ENCODE peak calls at places on chromosomes 5 and 9, in four cellular contexts. B is PC-3, Z is neural progenitor cell, I is hepatocyte. T is an unnamed sample.

GRCh38 chr5:12204761-12205160 is 300.5 kb upstream of the CTNND2 start:
- DNase-seq in B (no peak), I (no peak), Z (no peak), T (no peak)

GRCh38 chr5:147234825-147235635 is at the start of gene STK32A:
- DNase-seq in Z (peak), I (peak), B (peak), T (no peak)

GRCh38 chr5:91312698-91313097 is 70.4 kb downstream of the ARRDC3 start:
- DNase-seq in I (no peak), Z (no peak), B (no peak), T (no peak)

GRCh38 chr9:79559501-79560181 is 12.1 kb upstream of the TLE4 start:
- DNase-seq in Z (no peak), B (no peak), I (no peak), T (no peak)

GRCh38 chr9:68872026-68872501 is 141.8 kb downstream of the PRKACG start:
- DNase-seq in B (no peak), I (no peak), Z (peak), T (no peak)

GRCh38 chr5:37837101-37838032 is 2.5 kb downstream of the GDNF start:
- DNase-seq in I (peak), Z (peak), B (peak), T (peak)

GRCh38 chr9:92140754-92141143 is 25.5 kb upstream of the SPTLC1 start:
- DNase-seq in B (no peak), I (no peak), Z (no peak), T (no peak)

GRCh38 chr9:135224286-135224871 is 136.9 kb downstream of the OLFM1 start:
- DNase-seq in I (no peak), B (no peak), Z (no peak), T (no peak)

GRCh38 chr9:124297553-124297905 is 39.8 kb downstream of the NEK6 start:
- DNase-seq in Z (peak), B (peak), I (peak), T (no peak)

GRCh38 chr9:14203366-14204056 is 110.4 kb downstream of the NFIB start:
- DNase-seq in I (peak), B (no peak), Z (no peak), T (no peak)

GRCh38 chr5:56088967-56089829 is 94.4 kb upstream of the IL6ST start:
- DNase-seq in Z (no peak), B (peak), I (peak), T (no peak)

GRCh38 chr5:112951124-112951702 is 25.4 kb upstream of the DCP2 start:
- DNase-seq in Z (no peak), I (no peak), B (no peak), T (no peak)

GRCh38 chr9:75960561-75960960 is 70.1 kb downstream of the PCSK5 start:
- DNase-seq in B (no peak), Z (no peak), I (no peak), T (no peak)

GRCh38 chr5:41763096-41763495 is 107.1 kb downstream of the OXCT1 start:
- DNase-seq in Z (no peak), B (peak), I (no peak), T (no peak)

GRCh38 chr9:136482046-136482792 is 621 bp downstream of the SEC16A start:
- DNase-seq in I (peak), B (peak), Z (peak), T (peak)

GRCh38 chr9:130137870-130138653 is 34.1 kb upstream of the NCS1 start:
- DNase-seq in B (no peak), I (peak), Z (peak), T (no peak)

GRCh38 chr9:124411514-124412227 is 3.6 kb downstream of the PSMB7 start:
- DNase-seq in I (no peak), B (peak), Z (no peak), T (no peak)

GRCh38 chr9:123524866-123525265 is 168.9 kb downstream of the CRB2 start:
- DNase-seq in Z (no peak), I (no peak), B (no peak), T (no peak)

DNA sequence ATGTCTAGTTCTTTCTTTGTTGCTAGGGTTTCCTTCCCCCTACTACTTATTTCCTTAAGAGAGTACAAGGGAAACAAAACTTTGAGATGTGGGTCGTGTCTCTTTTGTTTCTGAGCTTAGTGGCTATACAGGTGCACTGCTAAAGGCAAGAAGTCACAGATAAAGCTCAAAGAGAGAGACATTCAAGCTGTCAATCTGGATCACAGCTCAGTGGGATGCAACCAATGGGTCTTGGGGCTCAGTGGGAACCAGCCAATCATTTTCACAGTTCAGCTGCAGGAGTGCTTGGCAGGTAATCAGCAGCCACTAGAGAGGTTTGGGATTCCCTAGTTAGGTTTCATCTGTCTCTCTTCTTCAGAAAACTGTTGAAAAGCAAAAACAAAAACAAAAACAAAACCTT is 135.4 kb upstream of the SGCD start:
- DNase-seq in B (no peak), Z (peak), I (no peak), T (no peak)
- TF ChIP-seq EZH2phosphoT487 in B (no peak), Z (no peak), I (no peak), T (no peak)

DNA sequence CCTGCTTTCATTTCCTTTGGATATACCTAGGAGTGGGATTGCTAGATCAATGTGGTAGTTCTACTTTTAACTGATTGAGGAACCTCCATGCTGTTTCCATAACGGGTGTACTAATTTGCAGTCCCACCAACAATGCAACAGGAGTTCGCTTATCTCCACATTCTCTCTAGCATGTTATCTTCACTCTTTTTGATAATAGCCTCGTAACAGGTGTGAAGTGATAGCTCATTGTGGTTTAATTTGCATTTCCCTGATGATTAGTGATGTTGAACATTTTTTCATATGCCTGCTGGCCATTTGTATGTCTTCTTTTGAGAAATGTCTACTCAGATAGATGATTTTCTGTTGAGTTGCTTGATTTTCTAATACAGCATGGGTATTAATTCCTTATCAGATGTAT is 142.2 kb downstream of the ZNF462 start:
- DNase-seq in B (no peak), Z (no peak), I (no peak), T (no peak)
- H3K4me3 ChIP-seq in B (no peak), Z (no peak), I (no peak), T (no peak)

DNA sequence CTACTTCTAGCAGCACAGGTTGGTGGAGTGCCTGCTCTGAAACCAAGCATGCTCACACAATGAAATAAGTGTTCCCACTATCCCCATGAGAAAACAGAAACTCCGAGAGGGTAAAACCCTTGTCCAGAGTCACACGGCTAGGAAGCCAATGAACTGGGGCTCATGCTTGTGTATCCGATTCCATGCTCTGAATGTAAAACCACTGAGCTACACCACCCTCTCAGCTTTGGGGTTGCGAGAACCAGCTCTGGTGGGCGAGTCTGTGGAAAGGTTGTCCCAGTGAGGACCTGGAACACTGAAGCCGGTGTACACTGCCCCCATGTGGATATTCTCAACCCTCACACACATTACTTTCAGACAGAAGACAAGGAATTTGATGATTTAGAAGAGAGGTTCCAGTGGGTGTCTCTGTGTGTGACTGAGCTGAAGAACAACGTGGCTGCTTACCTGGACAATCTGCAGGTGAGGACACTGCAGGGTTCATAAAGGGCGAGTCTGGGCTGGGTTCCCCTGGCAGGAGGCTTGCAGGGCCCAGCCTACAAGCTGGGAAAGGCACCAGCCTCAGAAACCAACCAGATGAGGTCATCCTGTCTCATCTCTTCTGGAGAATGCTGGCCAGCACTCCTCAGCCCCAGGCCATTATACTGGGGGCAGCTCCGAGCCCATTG is 37.4 kb downstream of the ARHGEF37 start:
- DNase-seq in I (peak), B (peak), Z (peak), T (peak)
- H2AFZ ChIP-seq in I (no peak), B (peak), Z (peak), T (peak)

GRCh38 chr9:106761493-106761892 is 101.5 kb upstream of the ZNF462 start:
- DNase-seq in B (no peak), I (no peak), Z (no peak), T (no peak)
- TF ChIP-seq EZH2phosphoT487 in B (no peak), I (no peak), Z (no peak), T (no peak)

DNA sequence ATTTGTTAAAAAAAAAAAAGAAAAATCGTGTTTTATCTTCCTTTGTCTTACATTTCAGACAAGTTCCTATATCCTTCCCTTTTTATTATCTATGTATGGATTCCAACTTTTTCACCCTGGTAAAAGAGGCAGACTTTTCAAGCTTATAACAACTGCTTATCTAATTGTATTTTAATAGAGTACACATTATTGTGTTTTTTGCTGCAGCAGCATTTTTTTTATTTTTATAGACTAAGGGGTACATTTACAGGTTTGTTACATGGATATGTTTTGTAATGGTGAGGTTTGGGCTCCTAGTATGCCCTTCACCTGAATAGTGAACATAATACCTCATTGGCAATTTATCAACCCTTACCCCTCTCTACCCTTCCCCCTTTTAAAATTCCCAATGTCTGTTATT is 195.0 kb upstream of the RGMB start:
- DNase-seq in Z (no peak), B (no peak), I (no peak), T (no peak)
- H3K4me3 ChIP-seq in Z (no peak), B (no peak), I (no peak), T (no peak)

GRCh38 chr9:973295-973842 is 3.1 kb upstream of the DMRT3 start:
- DNase-seq in I (no peak), B (no peak), Z (peak), T (no peak)

GRCh38 chr9:970310-971002 is 6.0 kb upstream of the DMRT3 start:
- DNase-seq in I (no peak), Z (peak), B (no peak), T (no peak)

GRCh38 chr9:974064-974992 is 2.1 kb upstream of the DMRT3 start:
- DNase-seq in Z (peak), B (no peak), I (no peak), T (no peak)

GRCh38 chr9:971901-972511 is 4.4 kb upstream of the DMRT3 start:
- DNase-seq in I (peak), B (no peak), Z (peak), T (no peak)

GRCh38 chr9:972512-973294 is 3.8 kb upstream of the DMRT3 start:
- DNase-seq in I (peak), B (no peak), Z (peak), T (no peak)
- H2AFZ ChIP-seq in I (peak), B (no peak), Z (peak), T (no peak)

GRCh38 chr9:114002986-114003740 is 74.9 kb downstream of the AMBP start:
- DNase-seq in Z (no peak), I (no peak), B (no peak), T (no peak)
- TF ChIP-seq EZH2phosphoT487 in Z (no peak), I (no peak), B (no peak), T (no peak)

DNA sequence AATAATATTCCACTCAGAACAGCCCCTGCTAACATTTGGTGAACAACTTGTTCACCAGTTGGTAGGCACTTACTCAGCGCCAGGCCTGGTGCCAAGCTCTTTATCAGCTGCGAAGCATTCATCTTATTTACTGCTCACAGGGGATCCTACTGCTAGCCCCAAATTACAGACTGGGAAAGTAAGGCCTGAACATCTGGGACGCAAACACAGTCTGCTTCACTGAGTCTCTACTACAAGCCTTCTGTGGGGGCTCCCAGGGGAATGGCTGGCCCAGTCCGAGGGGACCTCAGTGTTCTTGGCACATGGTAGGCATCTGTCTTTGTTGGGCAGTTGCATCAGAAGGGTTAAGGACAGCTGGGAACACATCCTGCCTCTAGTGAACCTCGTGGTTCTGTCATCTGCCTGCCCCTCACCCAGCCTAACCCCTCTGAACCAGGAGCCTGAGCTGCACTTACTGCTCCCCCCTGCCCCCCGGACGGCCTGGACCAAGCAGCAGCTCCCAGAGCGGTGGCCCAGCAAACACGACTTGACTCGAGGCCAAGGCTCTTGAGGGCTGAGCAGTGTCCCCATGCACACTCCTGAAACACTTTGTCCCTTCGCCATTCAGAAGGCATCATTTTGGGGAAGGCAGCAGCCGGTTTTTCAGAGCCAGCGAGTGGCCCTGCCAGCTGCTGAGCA is at the start of gene PHYHD1:
- DNase-seq in B (peak), Z (no peak), I (no peak), T (peak)
- H3K4me3 ChIP-seq in B (no peak), Z (peak), I (no peak), T (peak)

GRCh38 chr5:9624196-9624947 is 5.8 kb downstream of the TAS2R1 start:
- DNase-seq in I (no peak), Z (no peak), B (no peak), T (no peak)
- H2AFZ ChIP-seq in I (no peak), Z (no peak), B (no peak), T (no peak)